ENCODE peak calls at places on chromosomes 11 and 22, in eight cellular contexts. Y, R, K, S, G, P, O and U are unnamed samples.

GRCh38 chr11:62546244-62546936 is at the start of gene AHNAK:
- DNase-seq in G (peak; percentile 74), K (peak; percentile 73), Y (peak; percentile 65), S (peak; percentile 80), O (peak; percentile 93), P (peak; percentile 52), R (peak; percentile 13), U (peak; percentile 84)

GRCh38 chr22:49310354-49310753 is 517.3 kb downstream of the BRD1 start:
- DNase-seq in G (no peak), K (no peak), R (no peak), O (no peak), Y (no peak), S (no peak), P (no peak), U (no peak)

GRCh38 chr11:130359419-130359818 is 44.7 kb upstream of the ZBTB44 start:
- DNase-seq in Y (no peak), K (no peak), G (no peak), S (no peak), R (no peak), P (no peak), O (no peak), U (no peak)

GRCh38 chr11:67429038-67429668 is 859 bp downstream of the RPS6KB2 start:
- DNase-seq in G (no peak), S (peak; percentile 17), P (no peak), K (no peak), Y (no peak), R (no peak), O (no peak), U (no peak)

GRCh38 chr22:31692186-31692886 is 30.3 kb upstream of the PISD start:
- DNase-seq in S (peak; percentile 18), Y (no peak), P (peak; percentile 72), R (no peak), K (peak; percentile 53), G (no peak), O (no peak), U (no peak)

GRCh38 chr11:126175261-126175885 is 36.1 kb downstream of the RPUSD4 start:
- DNase-seq in Y (no peak), O (no peak), K (peak; percentile 77), S (no peak), G (no peak), P (no peak), R (no peak), U (no peak)

GRCh38 chr11:118067006-118067405 is 9.9 kb upstream of the TMPRSS4 start:
- DNase-seq in G (no peak), P (no peak), Y (no peak), S (no peak), O (no peak), K (no peak), R (no peak), U (no peak)

GRCh38 chr22:48819232-48819631 is 1008.4 kb downstream of the BRD1 start:
- DNase-seq in R (no peak), K (no peak), O (no peak), Y (no peak), P (no peak), G (no peak), S (no peak), U (no peak)

GRCh38 chr11:91686700-91687099 is 537.9 kb upstream of the FAT3 start:
- DNase-seq in K (no peak), S (no peak), O (no peak), G (no peak), Y (no peak), P (no peak), R (peak; percentile 58), U (no peak)

GRCh38 chr11:100855466-100856067 is 168.5 kb downstream of the ARHGAP42 start:
- DNase-seq in S (no peak), G (no peak), R (peak; percentile 43), Y (no peak), P (peak; percentile 60), O (no peak), K (peak; percentile 78), U (no peak)

GRCh38 chr11:101346591-101346990 is 217.0 kb upstream of the PGR start:
- DNase-seq in R (no peak), S (no peak), G (no peak), Y (no peak), P (peak; percentile 15), O (no peak), K (peak; percentile 30), U (no peak)

GRCh38 chr22:44837481-44837880 is 85.1 kb downstream of the ARHGAP8 start:
- DNase-seq in K (no peak), R (no peak), Y (no peak), S (no peak), G (no peak), O (no peak), P (no peak), U (no peak)

GRCh38 chr11:89660234-89660633 is 49.9 kb upstream of the TRIM77 start:
- DNase-seq in P (no peak), K (no peak), G (no peak), S (no peak), R (no peak), Y (no peak), O (no peak), U (no peak)

GRCh38 chr11:20483931-20484330 is 96.4 kb downstream of the PRMT3 start:
- DNase-seq in Y (no peak), S (no peak), G (no peak), O (no peak), P (no peak), K (no peak), R (no peak), U (no peak)

GRCh38 chr22:44995282-44995597 is 14.6 kb downstream of the PHF21B start:
- DNase-seq in S (no peak), K (no peak), P (no peak), O (no peak), Y (no peak), G (no peak), R (no peak), U (no peak)

GRCh38 chr22:49678842-49679170 is 148.9 kb downstream of the BRD1 start:
- DNase-seq in Y (no peak), S (no peak), R (no peak), G (no peak), K (no peak), P (no peak), O (no peak), U (no peak)

GRCh38 chr11:115698243-115698642 is 194.0 kb upstream of the CADM1 start:
- DNase-seq in P (no peak), R (no peak), K (no peak), O (no peak), Y (no peak), S (no peak), G (no peak), U (no peak)

GRCh38 chr22:49948958-49949913 is 11.3 kb upstream of the PIM3 start:
- DNase-seq in Y (no peak), G (no peak), P (no peak), O (peak; percentile 96), K (no peak), S (no peak), R (no peak), U (no peak)

GRCh38 chr11:123235117-123235686 is 40.2 kb upstream of the CLMP start:
- DNase-seq in P (peak; percentile 40), Y (peak; percentile 85), G (peak; percentile 57), R (no peak), O (no peak), K (peak; percentile 66), S (peak; percentile 60), U (peak; percentile 75)

GRCh38 chr11:108880510-108880909 is 215.6 kb downstream of the DDX10 start:
- DNase-seq in K (no peak), G (no peak), S (no peak), P (no peak), O (no peak), R (no peak), Y (no peak), U (no peak)

GRCh38 chr22:37515902-37516301 is 3.3 kb downstream of the CARD10 start:
- DNase-seq in R (no peak), G (no peak), K (no peak), S (no peak), P (no peak), Y (no peak), O (no peak), U (no peak)

GRCh38 chr11:35324981-35325380 is 94.4 kb downstream of the SLC1A2 start:
- DNase-seq in P (peak; percentile 53), O (no peak), G (no peak), Y (no peak), K (no peak), S (no peak), R (no peak), U (no peak)

GRCh38 chr11:92152245-92152644 is 72.4 kb upstream of the FAT3 start:
- DNase-seq in Y (peak; percentile 41), G (no peak), O (no peak), R (no peak), S (no peak), K (no peak), P (no peak), U (no peak)

GRCh38 chr11:538431-539051 is 1.2 kb downstream of the LRRC56 start:
- DNase-seq in S (no peak), G (no peak), P (no peak), O (peak; percentile 59), Y (no peak), K (no peak), R (no peak), U (no peak)

GRCh38 chr22:32120603-32121002 is 38.5 kb downstream of the C22orf42 start:
- DNase-seq in S (no peak), Y (no peak), K (no peak), P (no peak), G (no peak), O (no peak), R (no peak), U (no peak)

GRCh38 chr11:125768256-125769046 is 10.2 kb downstream of the PATE2 start:
- DNase-seq in O (no peak), S (no peak), K (peak; percentile 21), Y (no peak), P (no peak), G (no peak), R (no peak), U (no peak)

GRCh38 chr11:36601145-36601544 is 3.1 kb upstream of the RAG2 start:
- DNase-seq in G (no peak), P (no peak), Y (no peak), S (no peak), O (no peak), K (no peak), R (no peak), U (no peak)

GRCh38 chr11:65584102-65584501 is 8.2 kb downstream of the EHBP1L1 start:
- DNase-seq in K (no peak), G (no peak), S (no peak), R (no peak), O (no peak), P (no peak), Y (no peak), U (no peak)

GRCh38 chr11:69122642-69123431 is 32.9 kb upstream of the SMIM38 start:
- DNase-seq in S (peak; percentile 95), R (no peak), Y (no peak), P (peak; percentile 81), K (peak; percentile 69), O (peak; percentile 96), G (peak; percentile 61), U (peak; percentile 85)

GRCh38 chr11:61626580-61627380 is 45.9 kb upstream of the SYT7 start:
- DNase-seq in G (no peak), O (peak; percentile 87), S (no peak), P (no peak), Y (no peak), K (no peak), R (peak; percentile 42), U (no peak)

GRCh38 chr11:13110145-13110544 is 101.0 kb downstream of the RASSF10 start:
- DNase-seq in Y (no peak), S (no peak), K (no peak), R (no peak), P (no peak), O (no peak), G (no peak), U (no peak)

GRCh38 chr11:66003291-66003690 is 988 bp downstream of the BANF1 start:
- DNase-seq in G (no peak), P (no peak), O (no peak), K (no peak), R (no peak), S (no peak), Y (no peak), U (no peak)

GRCh38 chr11:118628432-118628831 is 21.0 kb downstream of the PHLDB1 start:
- DNase-seq in G (no peak), S (no peak), O (no peak), R (no peak), Y (no peak), K (no peak), P (no peak), U (no peak)

GRCh38 chr22:37563153-37564081 is 3.1 kb downstream of the CDC42EP1 start:
- DNase-seq in P (peak; percentile 93), O (peak; percentile 82), G (no peak), S (no peak), K (peak; percentile 97), R (no peak), Y (no peak), U (no peak)